ENCODE peak calls at places on chromosomes 11 and 22, in four cellular contexts. O is GM23248, P is HCT116, H is Karpas-422. L is an unnamed sample.

GRCh38 chr11:64652586-64653387 is 61.8 kb downstream of the SLC22A12 start:
- DNase-seq in O (peak; percentile 75), P (peak; percentile 63), H (peak; percentile 91), L (peak; percentile 88)

GRCh38 chr11:65927904-65928397 is 8.7 kb downstream of the DRAP1 start:
- DNase-seq in O (peak; percentile 31), P (no peak), H (peak; percentile 68), L (no peak)

GRCh38 chr11:36090351-36091245 is 146.7 kb downstream of the LDLRAD3 start:
- DNase-seq in O (no peak), P (no peak), H (no peak), L (no peak)

GRCh38 chr11:776459-777287 is 614 bp downstream of the GATD1 start:
- DNase-seq in O (peak; percentile 73), P (no peak), H (peak; percentile 81), L (no peak)

GRCh38 chr11:25163421-25163820 is 666.6 kb downstream of the LUZP2 start:
- DNase-seq in O (no peak), P (no peak), H (no peak), L (no peak)

GRCh38 chr11:75525433-75526191 is at the start of gene GDPD5:
- DNase-seq in O (peak; percentile 89), P (peak; percentile 58), H (peak; percentile 96), L (peak; percentile 91)

GRCh38 chr11:101706541-101706940 is 122.7 kb upstream of the TRPC6 start:
- DNase-seq in O (peak; percentile 49), P (no peak), H (no peak), L (no peak)

GRCh38 chr11:47387944-47388696 is 9.8 kb upstream of the SPI1 start:
- DNase-seq in O (no peak), P (no peak), H (no peak), L (peak; percentile 11)

GRCh38 chr22:47291565-47292495 is 529.4 kb downstream of the TBC1D22A start:
- DNase-seq in O (no peak), P (no peak), H (no peak), L (no peak)

GRCh38 chr11:130037058-130037457 is 32.6 kb upstream of the APLP2 start:
- DNase-seq in O (peak; percentile 92), P (no peak), H (no peak), L (no peak)

GRCh38 chr22:20565761-20566160 is 58.4 kb downstream of the MED15 start:
- DNase-seq in O (no peak), P (no peak), H (no peak), L (no peak)

GRCh38 chr22:46652081-46652929 is 32.1 kb downstream of the GRAMD4 start:
- DNase-seq in O (no peak), P (no peak), H (no peak), L (no peak)

GRCh38 chr11:94504689-94505293 is 7.5 kb upstream of the C11orf97 start:
- DNase-seq in O (peak; percentile 67), P (peak; percentile 51), H (peak; percentile 95), L (no peak)

GRCh38 chr22:21016644-21017420 is 1.9 kb downstream of the P2RX6 start:
- DNase-seq in O (no peak), P (no peak), H (no peak), L (no peak)

GRCh38 chr22:47775686-47776085 is 1013.2 kb downstream of the TBC1D22A start:
- DNase-seq in O (no peak), P (no peak), H (no peak), L (no peak)

GRCh38 chr22:26466196-26466595 is 17.4 kb downstream of the HPS4 start:
- DNase-seq in O (peak; percentile 29), P (no peak), H (no peak), L (no peak)

GRCh38 chr11:35969089-35970046 is 25.5 kb downstream of the LDLRAD3 start:
- DNase-seq in O (no peak), P (no peak), H (no peak), L (no peak)

GRCh38 chr11:14148653-14149273 is 186.2 kb downstream of the SPON1 start:
- DNase-seq in O (peak; percentile 67), P (peak; percentile 29), H (peak; percentile 62), L (no peak)

GRCh38 chr11:292211-293121 is 3.5 kb downstream of the PGGHG start:
- DNase-seq in O (no peak), P (no peak), H (no peak), L (no peak)

GRCh38 chr22:49492756-49493251 is 334.9 kb downstream of the BRD1 start:
- DNase-seq in O (no peak), P (no peak), H (no peak), L (no peak)

GRCh38 chr11:62934496-62934785 is 13.3 kb upstream of the CHRM1 start:
- DNase-seq in O (no peak), P (no peak), H (no peak), L (no peak)

GRCh38 chr22:26952654-26953379 is 295.4 kb downstream of the MIAT start:
- DNase-seq in O (no peak), P (no peak), H (no peak), L (no peak)

GRCh38 chr22:47618611-47619010 is 856.2 kb downstream of the TBC1D22A start:
- DNase-seq in O (no peak), P (no peak), H (no peak), L (no peak)

GRCh38 chr11:132898021-132898420 is 634.3 kb downstream of the OPCML start:
- DNase-seq in O (no peak), P (no peak), H (no peak), L (no peak)
- H3K9me2 ChIP-seq in O (no peaks in the 10 kb centered on the region), P (no peaks in the 10 kb centered on the region), H (no peaks in the 10 kb centered on the region), L (no peaks in the 10 kb centered on the region)

DNA sequence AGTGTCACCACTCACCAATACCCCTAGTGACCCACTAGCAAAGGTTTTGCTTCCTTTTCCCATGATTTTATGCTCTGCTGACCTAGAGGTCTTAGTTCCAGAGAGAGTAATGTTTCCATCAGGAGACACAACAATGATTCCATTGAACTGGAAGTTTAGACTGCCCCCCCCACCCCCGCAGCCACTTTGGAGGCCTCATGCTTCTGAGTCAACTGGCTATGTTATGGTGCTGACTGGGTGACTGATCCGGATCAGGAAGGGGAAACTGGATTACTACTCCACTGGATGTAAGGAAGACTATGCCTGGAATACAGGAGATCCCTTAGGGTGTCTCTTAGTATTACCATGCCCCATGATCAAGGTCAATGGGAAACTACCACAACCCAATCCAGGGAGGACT is 633.6 kb downstream of the OPCML start:
- DNase-seq in O (no peak), P (no peak), H (no peak), L (no peak)
- H3K9me2 ChIP-seq in O (no peaks in the 10 kb centered on the region), P (no peaks in the 10 kb centered on the region), H (no peaks in the 10 kb centered on the region), L (no peaks in the 10 kb centered on the region)

GRCh38 chr11:128603752-128604472 is 16.6 kb upstream of the ETS1 start:
- DNase-seq in O (no peak), P (no peak), H (peak; percentile 79), L (no peak)
- H3K9me2 ChIP-seq in O (no peaks in the 10 kb centered on the region), P (no peaks in the 10 kb centered on the region), H (no peaks in the 10 kb centered on the region), L (no peaks in the 10 kb centered on the region)

GRCh38 chr11:125980421-125980820 is 34.6 kb downstream of the VSIG10L2 start:
- DNase-seq in O (no peak), P (no peak), H (no peak), L (no peak)

GRCh38 chr11:125979521-125979920 is 33.7 kb downstream of the VSIG10L2 start:
- DNase-seq in O (no peak), P (no peak), H (no peak), L (no peak)

GRCh38 chr11:125978171-125978570 is 32.3 kb downstream of the VSIG10L2 start:
- DNase-seq in O (no peak), P (no peak), H (no peak), L (no peak)

GRCh38 chr11:125978778-125979378 is 33.0 kb downstream of the VSIG10L2 start:
- DNase-seq in O (no peak), P (no peak), H (no peak), L (no peak)

DNA sequence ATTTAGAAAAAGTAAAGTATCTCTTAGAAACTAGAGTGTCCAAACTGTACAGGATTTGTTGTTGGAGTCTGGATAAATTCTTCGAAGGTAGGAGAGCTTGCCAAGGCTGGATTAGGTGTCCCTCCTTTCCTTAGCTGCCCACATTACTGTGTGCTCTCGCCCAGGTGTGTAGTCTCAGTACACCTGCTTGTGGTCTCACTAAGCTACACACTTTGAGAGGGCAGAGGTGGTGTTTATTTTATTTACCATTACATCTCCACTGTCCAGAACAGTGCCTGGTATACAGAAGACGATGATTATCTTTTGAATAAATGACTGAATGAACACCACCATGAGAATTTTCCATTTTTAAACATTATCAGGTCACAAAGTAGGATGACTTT is 36.5 kb downstream of the VSIG10L2 start:
- DNase-seq in O (no peak), P (no peak), H (no peak), L (no peak)
- H3K9me2 ChIP-seq in O (no peaks in the 10 kb centered on the region), P (no peaks in the 10 kb centered on the region), H (no peaks in the 10 kb centered on the region), L (no peaks in the 10 kb centered on the region)

GRCh38 chr22:41608386-41608785 is 12.5 kb downstream of the DESI1 start:
- DNase-seq in O (no peak), P (no peak), H (no peak), L (no peak)

GRCh38 chr22:41600976-41601375 is 11.3 kb upstream of the PMM1 start:
- DNase-seq in O (no peak), P (no peak), H (no peak), L (no peak)

GRCh38 chr22:41598081-41598480 is 8.4 kb upstream of the PMM1 start:
- DNase-seq in O (peak; percentile 91), P (no peak), H (no peak), L (no peak)

GRCh38 chr22:41598891-41599635 is 9.4 kb upstream of the PMM1 start:
- DNase-seq in O (no peak), P (no peak), H (no peak), L (no peak)

DNA sequence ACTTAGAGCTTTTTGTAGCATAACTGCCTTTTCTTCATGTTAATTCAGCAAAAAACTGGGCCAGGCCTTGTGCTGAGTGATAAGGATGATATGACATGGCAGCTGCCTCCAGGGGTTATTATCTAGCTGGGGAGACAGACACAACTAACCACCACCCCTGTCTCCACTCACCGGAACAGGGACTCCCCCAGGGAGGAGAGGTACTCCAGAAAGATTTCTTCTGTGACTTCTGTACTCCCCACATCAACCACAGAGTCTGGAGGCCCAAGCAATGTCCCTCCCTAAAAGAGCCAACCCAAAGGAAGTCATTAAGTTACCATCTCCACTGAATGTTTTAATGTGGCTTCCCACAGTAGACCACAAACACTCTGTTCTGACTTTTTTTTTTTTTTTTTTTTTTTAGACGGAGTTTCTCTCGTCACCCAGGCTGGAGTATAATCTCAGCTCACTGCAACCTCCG is 14.3 kb upstream of the PMM1 start:
- DNase-seq in O (no peak), P (no peak), H (no peak), L (no peak)
- H3K9me2 ChIP-seq in O (no peaks in the 10 kb centered on the region), P (no peaks in the 10 kb centered on the region), H (no peaks in the 10 kb centered on the region), L (no peaks in the 10 kb centered on the region)

GRCh38 chr11:74225565-74225964 is 54.5 kb downstream of the PPME1 start:
- DNase-seq in O (no peak), P (no peak), H (no peak), L (no peak)

GRCh38 chr11:74221816-74222215 is 50.7 kb downstream of the PPME1 start:
- DNase-seq in O (no peak), P (no peak), H (no peak), L (no peak)

DNA sequence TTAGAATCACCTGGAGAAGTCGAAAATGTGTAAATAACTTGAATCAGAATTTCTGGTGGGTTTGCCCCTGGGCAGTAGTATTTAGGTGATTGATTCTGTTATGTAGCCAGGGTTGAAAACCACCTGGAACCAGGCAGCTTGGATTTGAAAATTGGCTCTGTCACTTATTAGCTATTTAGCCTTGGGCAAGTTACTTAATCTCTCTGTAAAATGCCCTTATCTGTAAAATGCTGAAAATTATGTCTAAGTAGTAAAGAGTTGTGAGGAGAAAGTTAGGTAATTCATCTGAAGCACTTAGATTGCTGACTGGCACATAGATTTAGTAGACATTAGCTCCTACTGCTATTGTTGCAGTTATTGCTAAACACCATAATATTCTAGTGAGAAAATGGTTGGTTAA is 49.3 kb downstream of the PPME1 start:
- DNase-seq in O (peak; percentile 2), P (no peak), H (no peak), L (no peak)
- H3K9me2 ChIP-seq in O (peaks cover 11% of the 10 kb centered on the region), P (no peaks in the 10 kb centered on the region), H (no peaks in the 10 kb centered on the region), L (no peaks in the 10 kb centered on the region)